ENCODE peak calls at places on chromosomes 7 and 10, in nine cellular contexts. O is GM20000, Z is GM19239, V is MCF 10A, N is nephron progenitor cell, A is pulmonary artery endothelial cell, E is stomach, T is ACHN, W is LoVo. R is an unnamed sample.

GRCh38 chr7:8436965-8437364 is 3.6 kb downstream of the NXPH1 start:
- DNase-seq in N (peak), O (peak), A (no peak), Z (peak), W (peak), T (peak), V (peak), E (peak), R (no peak)

GRCh38 chr7:84042110-84042539 is 152.5 kb downstream of the SEMA3A start:
- DNase-seq in W (peak), T (peak), N (no peak), A (no peak), Z (no peak), E (peak), V (peak), O (no peak), R (no peak)

GRCh38 chr7:112192236-112193154 is 13.7 kb downstream of the DOCK4 start:
- DNase-seq in Z (no peak), E (no peak), N (no peak), O (no peak), A (peak), T (no peak), W (no peak), V (peak), R (no peak)

GRCh38 chr7:119937745-119938144 is 335.2 kb upstream of the KCND2 start:
- DNase-seq in W (no peak), N (no peak), A (no peak), V (no peak), T (no peak), Z (no peak), E (no peak), O (no peak), R (no peak)

GRCh38 chr7:30082686-30083085 is 52.1 kb upstream of the MTURN start:
- DNase-seq in V (no peak), W (no peak), A (no peak), N (no peak), Z (no peak), E (no peak), O (no peak), T (no peak), R (no peak)

GRCh38 chr10:12041766-12042408 is 722 bp downstream of the UPF2 start:
- DNase-seq in V (peak), A (no peak), T (peak), E (no peak), W (peak), N (peak), Z (no peak), O (peak), R (no peak)

GRCh38 chr7:86786376-86786775 is 142.7 kb downstream of the GRM3 start:
- DNase-seq in W (no peak), O (no peak), E (no peak), N (no peak), T (no peak), A (no peak), V (no peak), Z (no peak), R (no peak)

GRCh38 chr7:80386686-80387085 is 125.2 kb downstream of the GNAT3 start:
- DNase-seq in T (no peak), A (no peak), V (no peak), O (no peak), W (no peak), Z (no peak), E (no peak), N (no peak), R (no peak)

GRCh38 chr7:67438913-67439312 is 442.3 kb downstream of the TYW1 start:
- DNase-seq in T (no peak), W (no peak), E (no peak), Z (no peak), V (no peak), A (no peak), O (no peak), N (no peak), R (no peak)

GRCh38 chr10:7471720-7472367 is 61.0 kb upstream of the SFMBT2 start:
- DNase-seq in Z (peak), A (no peak), N (no peak), V (no peak), T (no peak), O (peak), E (no peak), W (no peak), R (no peak)

GRCh38 chr7:33998487-33998886 is 93.1 kb downstream of the BMPER start:
- DNase-seq in V (no peak), W (no peak), N (no peak), O (no peak), Z (no peak), E (no peak), A (no peak), T (no peak), R (no peak)

GRCh38 chr7:77866370-77866769 is 67.8 kb downstream of the PHTF2 start:
- DNase-seq in V (no peak), O (no peak), Z (no peak), N (no peak), A (no peak), T (no peak), W (no peak), E (no peak), R (no peak)

GRCh38 chr10:88849224-88849623 is 2.4 kb downstream of the ANKRD22 start:
- DNase-seq in T (no peak), O (no peak), Z (no peak), W (no peak), N (no peak), A (no peak), E (no peak), V (peak), R (no peak)

GRCh38 chr10:93598157-93598556 is 2.9 kb downstream of the RBP4 start:
- DNase-seq in Z (no peak), T (no peak), V (peak), W (no peak), O (no peak), N (no peak), E (no peak), A (no peak), R (no peak)

GRCh38 chr10:91745086-91745831 is 53.0 kb upstream of the TNKS2 start:
- DNase-seq in O (no peak), N (peak), T (peak), A (no peak), E (peak), Z (no peak), W (no peak), V (peak), R (no peak)

GRCh38 chr7:117086788-117087187 is 133.5 kb downstream of the ST7 start:
- DNase-seq in Z (no peak), W (no peak), E (no peak), T (no peak), A (no peak), V (no peak), N (no peak), O (peak), R (no peak)

GRCh38 chr7:149681274-149681673 is 92.1 kb downstream of the ZNF467 start:
- DNase-seq in V (no peak), Z (no peak), E (no peak), W (no peak), T (no peak), A (no peak), O (no peak), N (no peak), R (no peak)

GRCh38 chr10:101287922-101288638 is 58.8 kb upstream of the LBX1 start:
- DNase-seq in A (peak), O (peak), V (peak), N (peak), Z (no peak), W (no peak), T (peak), E (no peak), R (no peak)

GRCh38 chr7:130884437-130885417 is 150.7 kb upstream of the KLF14 start:
- DNase-seq in Z (no peak), N (no peak), E (no peak), T (peak), V (peak), A (no peak), O (no peak), W (peak), R (no peak)

GRCh38 chr7:157548691-157549265 is 212.0 kb downstream of the DNAJB6 start:
- DNase-seq in O (no peak), V (no peak), Z (no peak), W (no peak), T (no peak), N (no peak), E (no peak), A (no peak), R (no peak)

GRCh38 chr10:133289761-133290160 is 13.1 kb upstream of the ADAM8 start:
- DNase-seq in E (no peak), O (no peak), W (no peak), T (no peak), N (no peak), V (no peak), Z (no peak), A (no peak), R (no peak)

GRCh38 chr10:112969542-112969941 is 19.5 kb downstream of the TCF7L2 start:
- DNase-seq in E (no peak), W (no peak), O (no peak), T (no peak), V (no peak), N (no peak), A (no peak), Z (no peak), R (no peak)

GRCh38 chr10:78028438-78029293 is 649 bp downstream of the POLR3A start:
- DNase-seq in V (no peak), E (no peak), W (no peak), Z (no peak), A (no peak), N (peak), T (peak), O (peak), R (no peak)

GRCh38 chr10:63547628-63548356 is 26.6 kb downstream of the REEP3 start:
- DNase-seq in T (no peak), Z (no peak), W (no peak), O (no peak), V (no peak), N (no peak), A (no peak), E (no peak), R (no peak)

GRCh38 chr7:45145881-45146280 is 11.7 kb upstream of the RAMP3 start:
- DNase-seq in O (no peak), E (no peak), Z (no peak), V (no peak), W (no peak), T (no peak), A (no peak), N (no peak), R (no peak)

GRCh38 chr7:48279420-48279819 is 108.2 kb downstream of the ABCA13 start:
- DNase-seq in T (no peak), O (no peak), V (no peak), A (no peak), E (no peak), N (no peak), Z (no peak), W (no peak), R (no peak)

GRCh38 chr7:33261585-33261984 is 132.2 kb downstream of the BBS9 start:
- DNase-seq in V (no peak), A (no peak), N (no peak), E (no peak), O (no peak), W (no peak), Z (no peak), T (no peak), R (no peak)

R was measured in stimulated activated CD4-positive, alpha-beta T cell treated with anti-CD3 and anti-CD28 coated beads, Interleukin-1b, Interleukin-23, amount 100 ng/mL, for 1 hour.